ENCODE peak calls at places on chromosomes 1 and 21, in five cellular contexts. C, L, G, W and I are unnamed samples. For H3K4me1, the result is how much of the 10 kb centered on the place peaks cover.

GRCh38 chr1:42380617-42381423 is at the start of gene RIMKLA:
- DNase-seq in C (peak), L (peak), G (peak), W (peak), I (no peak)

GRCh38 chr1:55632058-55632457 is 416.9 kb upstream of the USP24 start:
- DNase-seq in C (peak), L (peak), G (peak), W (no peak), I (no peak)

GRCh38 chr1:9242338-9242969 is 7.9 kb downstream of the H6PD start:
- DNase-seq in C (no peak), L (peak), G (no peak), W (peak), I (no peak)

GRCh38 chr21:38930838-38931237 is 125.1 kb downstream of the ETS2 start:
- DNase-seq in C (no peak), L (peak), G (peak), W (no peak), I (no peak)

GRCh38 chr1:92994105-92994712 is 32.9 kb upstream of the DIPK1A start:
- DNase-seq in C (peak), L (peak), G (peak), W (no peak), I (peak)

GRCh38 chr1:108000620-108001105 is 35.7 kb upstream of the VAV3 start:
- DNase-seq in C (no peak), L (peak), G (peak), W (peak), I (peak)

GRCh38 chr1:46171872-46172271 is 3.0 kb upstream of the TSPAN1 start:
- DNase-seq in C (no peak), L (no peak), G (no peak), W (no peak), I (no peak)

GRCh38 chr1:202117898-202118371 is 4.8 kb upstream of the GPR37L1 start:
- DNase-seq in C (no peak), L (no peak), G (no peak), W (no peak), I (no peak)

GRCh38 chr21:31334648-31335121 is 9.4 kb downstream of the TIAM1 start:
- DNase-seq in C (no peak), L (no peak), G (no peak), W (no peak), I (no peak)

GRCh38 chr1:164688791-164689190 is 129.8 kb downstream of the PBX1 start:
- DNase-seq in C (no peak), L (no peak), G (no peak), W (no peak), I (no peak)

GRCh38 chr1:50701706-50702317 is 258.3 kb downstream of the FAF1 start:
- DNase-seq in C (no peak), L (no peak), G (no peak), W (no peak), I (no peak)

GRCh38 chr1:182389619-182390047 is 2.0 kb downstream of the GLUL start:
- DNase-seq in C (no peak), L (no peak), G (no peak), W (no peak), I (no peak)

GRCh38 chr1:155966135-155966534 is 12.2 kb downstream of the ARHGEF2 start:
- DNase-seq in C (no peak), L (no peak), G (no peak), W (no peak), I (no peak)

GRCh38 chr1:61563611-61564010 is 161.3 kb downstream of the TM2D1 start:
- DNase-seq in C (no peak), L (no peak), G (no peak), W (no peak), I (no peak)

GRCh38 chr1:119367332-119368124 is 1.1 kb upstream of the HAO2 start:
- DNase-seq in C (peak), L (peak), G (peak), W (no peak), I (no peak)

GRCh38 chr1:43705982-43706597 is 1.2 kb upstream of the ST3GAL3 start:
- DNase-seq in C (no peak), L (no peak), G (no peak), W (no peak), I (no peak)

GRCh38 chr1:150281758-150282557 is at the start of gene CIART:
- DNase-seq in C (peak), L (peak), G (peak), W (peak), I (peak)

GRCh38 chr1:10586125-10586524 is 111.4 kb downstream of the PEX14 start:
- DNase-seq in C (no peak), L (no peak), G (no peak), W (no peak), I (no peak)

GRCh38 chr1:185309566-185309965 is 7.5 kb downstream of the IVNS1ABP start:
- DNase-seq in C (no peak), L (no peak), G (no peak), W (no peak), I (no peak)

DNA sequence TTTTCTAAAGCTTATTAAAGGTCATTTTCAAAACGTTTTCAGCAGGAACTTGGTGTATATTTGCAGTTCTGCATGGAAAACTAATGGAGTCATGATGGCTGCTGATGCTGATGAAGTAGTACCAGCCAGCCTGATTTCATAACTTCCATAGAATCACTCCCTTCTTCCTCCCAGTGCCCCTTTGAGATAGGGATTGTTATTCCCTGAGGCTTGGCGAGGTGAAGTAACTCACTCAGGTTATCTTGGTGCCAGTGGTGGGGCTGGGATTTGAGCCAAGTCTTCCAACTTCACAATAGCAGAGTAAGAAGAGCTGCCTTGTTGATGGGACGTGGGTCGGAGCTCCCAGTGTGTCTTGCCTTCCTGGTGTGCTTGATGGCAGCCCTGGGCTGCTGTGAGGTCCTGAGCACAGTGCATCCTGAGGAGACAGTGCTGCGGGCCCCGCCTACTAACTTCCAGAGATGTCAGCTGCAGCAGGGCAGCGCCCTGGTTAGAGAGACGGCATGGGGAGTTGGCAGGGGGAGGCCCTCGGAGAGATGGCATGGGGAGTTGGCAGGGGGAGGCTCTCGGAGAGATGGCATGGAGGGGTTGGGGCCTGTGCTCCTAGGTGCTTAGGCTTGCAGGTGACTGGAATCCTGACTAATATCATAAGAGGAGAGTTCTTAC is 92.6 kb downstream of the PCBP3 start:
- DNase-seq in C (no peak), L (no peak), G (no peak), W (no peak), I (no peak)
- H3K27ac ChIP-seq in C (no peak), L (no peak), G (no peak), W (no peak), I (no peak)

DNA sequence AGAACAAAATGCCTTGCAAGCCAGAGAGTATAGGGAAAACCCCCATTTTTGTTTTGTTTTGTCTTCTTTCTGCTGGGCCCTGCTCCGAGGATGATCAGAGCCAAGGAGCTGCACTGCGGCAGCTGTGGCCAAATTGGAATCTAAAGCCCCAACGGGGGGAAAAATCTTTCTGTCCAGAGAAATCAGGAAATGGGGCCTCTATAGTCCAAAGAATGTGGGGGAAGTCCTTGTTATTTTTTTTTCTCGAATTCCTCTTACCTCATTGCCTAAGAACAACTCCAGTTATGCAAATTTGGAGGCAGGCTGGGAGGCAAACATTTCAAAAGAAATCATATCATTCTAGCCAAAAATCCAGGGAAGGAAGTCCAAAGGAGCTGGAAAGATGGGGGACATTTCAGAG is 263.1 kb downstream of the KCTD3 start:
- DNase-seq in C (no peak), L (no peak), G (no peak), W (no peak), I (no peak)
- H3K4me1 ChIP-seq in C (under half), L (under half), G (under half), W (under half), I (under half)

GRCh38 chr1:30386145-30386926 is 337.0 kb downstream of the MATN1 start:
- DNase-seq in C (no peak), L (no peak), G (no peak), W (no peak), I (no peak)
- H3K27ac ChIP-seq in C (no peak), L (no peak), G (no peak), W (no peak), I (no peak)

GRCh38 chr1:160631983-160632625 is 14.7 kb downstream of the SLAMF1 start:
- DNase-seq in C (no peak), L (no peak), G (no peak), W (no peak), I (no peak)

GRCh38 chr1:160626560-160627342 is 20.1 kb downstream of the SLAMF1 start:
- DNase-seq in C (no peak), L (no peak), G (no peak), W (no peak), I (no peak)

GRCh38 chr1:160630523-160631087 is 16.2 kb downstream of the SLAMF1 start:
- DNase-seq in C (no peak), L (no peak), G (no peak), W (no peak), I (no peak)

GRCh38 chr1:160628799-160629263 is 18.0 kb downstream of the SLAMF1 start:
- DNase-seq in C (no peak), L (no peak), G (no peak), W (no peak), I (no peak)

GRCh38 chr1:160629286-160630210 is 17.3 kb downstream of the SLAMF1 start:
- DNase-seq in C (no peak), L (no peak), G (no peak), W (peak), I (no peak)
- H3K4me1 ChIP-seq in C (under half), L (under half), G (under half), W (under half), I (under half)